ENCODE peak calls at places on chromosomes 7 and 10, in nine cellular contexts. C is prostate gland, E is lower lobe of right lung, U is foreskin fibroblast, L is astrocyte of the cerebellum, F is WERI-Rb-1, G is endothelial cell of umbilical vein, D is AG10803, V is AG04449. J is an unnamed sample.

GRCh38 chr10:110547139-110547761 is 20.2 kb upstream of the SMC3 start:
- DNase-seq in G (peak), E (no peak), V (no peak), L (peak), C (no peak), D (peak), U (no peak), F (no peak), J (peak)

GRCh38 chr7:28448708-28449107 is 36.4 kb downstream of the CREB5 start:
- DNase-seq in D (no peak), V (no peak), C (no peak), U (no peak), G (no peak), F (no peak), L (no peak), E (no peak), J (no peak)

GRCh38 chr7:28957064-28957821 is 887 bp downstream of the TRIL start:
- DNase-seq in G (peak), E (peak), L (no peak), D (no peak), F (peak), C (peak), U (no peak), V (no peak), J (peak)

GRCh38 chr7:48617988-48618387 is 306.4 kb upstream of the CDC14C start:
- DNase-seq in F (no peak), L (no peak), E (no peak), D (no peak), V (no peak), C (no peak), U (no peak), G (no peak), J (no peak)

GRCh38 chr7:114554781-114555537 is 140.3 kb downstream of the FOXP2 start:
- DNase-seq in G (no peak), U (no peak), D (peak), E (no peak), F (no peak), L (no peak), V (no peak), C (no peak), J (peak)

GRCh38 chr7:46522354-46522906 is 601.4 kb upstream of the IGFBP3 start:
- DNase-seq in F (no peak), L (no peak), G (no peak), U (no peak), V (no peak), D (no peak), C (no peak), E (no peak), J (no peak)

GRCh38 chr10:50063100-50063499 is 4.7 kb upstream of the WASHC2A start:
- DNase-seq in F (no peak), U (no peak), V (no peak), G (no peak), E (no peak), D (no peak), L (no peak), C (no peak), J (no peak)

GRCh38 chr10:35563266-35563891 is 41.8 kb upstream of the GJD4 start:
- DNase-seq in G (peak), C (peak), V (no peak), L (no peak), U (peak), F (peak), E (peak), D (peak), J (peak)

GRCh38 chr10:18737841-18738240 is 78.6 kb downstream of the ARL5B start:
- DNase-seq in C (no peak), L (peak), V (no peak), D (peak), G (no peak), U (peak), F (no peak), E (no peak), J (peak)

GRCh38 chr10:51273572-51273971 is 199.3 kb downstream of the PRKG1 start:
- DNase-seq in E (peak), F (no peak), G (no peak), V (no peak), D (no peak), C (no peak), L (no peak), U (no peak), J (no peak)

GRCh38 chr10:23331567-23332290 is 12.9 kb downstream of the C10orf67 start:
- DNase-seq in D (peak), C (no peak), L (no peak), F (no peak), E (no peak), V (peak), G (peak), U (peak), J (peak)

GRCh38 chr10:13651969-13652720 is 65.4 kb downstream of the PRPF18 start:
- DNase-seq in E (no peak), D (no peak), G (no peak), F (no peak), U (no peak), L (no peak), C (no peak), V (no peak), J (no peak)

GRCh38 chr7:31002256-31002655 is 38.5 kb downstream of the GHRHR start:
- DNase-seq in E (no peak), G (no peak), V (no peak), U (peak), F (no peak), C (no peak), D (peak), L (no peak), J (peak)

GRCh38 chr10:103651783-103652476 is 158.4 kb downstream of the NEURL1 start:
- DNase-seq in U (no peak), F (no peak), E (no peak), C (no peak), G (no peak), L (no peak), V (no peak), D (no peak), J (no peak)

GRCh38 chr10:124875596-124875995 is 66.3 kb upstream of the ZRANB1 start:
- DNase-seq in E (peak), V (no peak), F (no peak), C (no peak), L (peak), G (peak), D (peak), U (peak), J (peak)

GRCh38 chr10:102701272-102701671 is 12.9 kb downstream of the ARL3 start:
- DNase-seq in D (no peak), V (no peak), U (no peak), E (no peak), C (no peak), G (no peak), F (no peak), L (no peak), J (no peak)

GRCh38 chr10:124280916-124281315 is 137.8 kb downstream of the OAT start:
- DNase-seq in C (no peak), L (no peak), E (no peak), V (no peak), G (no peak), U (no peak), F (no peak), D (no peak), J (no peak)

GRCh38 chr10:84196941-84197340 is 2.6 kb downstream of the CDHR1 start:
- DNase-seq in D (no peak), G (no peak), F (no peak), E (no peak), C (no peak), L (no peak), V (no peak), U (no peak), J (no peak)

GRCh38 chr7:129993275-129993674 is 40.5 kb upstream of the UBE2H start:
- DNase-seq in F (no peak), E (no peak), L (no peak), G (no peak), V (no peak), C (no peak), U (no peak), D (peak), J (no peak)

GRCh38 chr7:55469271-55469681 is 103.0 kb downstream of the VOPP1 start:
- DNase-seq in F (no peak), L (no peak), C (no peak), E (no peak), U (no peak), D (no peak), V (no peak), G (no peak), J (no peak)

GRCh38 chr7:143415696-143416095 is 7.0 kb upstream of the EPHA1 start:
- DNase-seq in D (no peak), F (no peak), C (no peak), E (no peak), V (no peak), G (no peak), L (no peak), U (no peak), J (no peak)

GRCh38 chr10:113359664-113360063 is 193.2 kb upstream of the HABP2 start:
- DNase-seq in V (no peak), D (no peak), C (no peak), F (no peak), L (no peak), U (no peak), E (no peak), G (no peak), J (no peak)

GRCh38 chr7:30112103-30112713 is 22.6 kb upstream of the MTURN start:
- DNase-seq in E (no peak), F (no peak), C (no peak), D (no peak), U (no peak), L (no peak), V (no peak), G (no peak), J (no peak)

GRCh38 chr7:122694697-122695096 is 4.2 kb downstream of the RNF133 start:
- DNase-seq in E (no peak), D (no peak), L (no peak), G (no peak), V (no peak), F (no peak), U (no peak), C (no peak), J (no peak)

GRCh38 chr10:75097666-75098285 is 13.7 kb upstream of the SAMD8 start:
- DNase-seq in U (peak), E (no peak), C (no peak), F (peak), L (no peak), G (no peak), V (no peak), D (peak), J (peak)

GRCh38 chr10:106571216-106571954 is 593.1 kb downstream of the SORCS1 start:
- DNase-seq in G (no peak), F (peak), D (peak), E (no peak), L (no peak), C (no peak), U (peak), V (no peak), J (peak)

GRCh38 chr10:60114765-60115586 is 208.6 kb upstream of the CCDC6 start:
- DNase-seq in U (peak), D (peak), E (no peak), L (peak), G (peak), V (peak), F (no peak), C (no peak), J (peak)

GRCh38 chr10:8416755-8417154 is 362.3 kb downstream of the GATA3 start:
- DNase-seq in L (no peak), V (no peak), D (no peak), G (no peak), C (no peak), E (no peak), U (no peak), F (no peak), J (no peak)

GRCh38 chr10:104321226-104321625 is 17.0 kb downstream of the ITPRIP start:
- DNase-seq in G (no peak), C (no peak), U (no peak), L (no peak), F (no peak), V (no peak), E (no peak), D (no peak), J (no peak)

DNA sequence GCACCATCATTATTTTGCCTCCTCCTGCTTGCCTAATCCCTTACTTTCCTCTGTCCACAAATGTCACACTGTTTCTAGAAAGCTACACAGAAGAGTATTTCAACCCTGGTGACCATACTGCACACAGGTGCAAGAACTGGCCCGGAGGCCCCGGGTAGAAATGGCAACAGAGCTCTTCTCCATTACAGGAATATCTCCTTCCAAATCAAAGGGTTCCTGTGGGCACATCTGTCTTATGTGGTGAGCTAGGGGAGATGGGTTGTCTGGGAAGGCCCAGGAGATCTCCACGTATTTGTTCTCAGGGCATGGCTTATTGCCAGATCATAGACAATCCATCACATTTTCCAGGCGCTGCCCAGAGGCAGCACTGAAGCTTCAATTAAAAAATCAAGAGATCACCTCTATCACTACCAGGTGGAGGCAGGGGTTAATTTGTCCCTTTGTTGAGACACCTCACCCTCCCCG is 5.3 kb upstream of the HOXA11 start:
- DNase-seq in V (no peak), L (no peak), E (no peak), C (peak), F (no peak), D (no peak), G (no peak), U (peak), J (no peak)
- H3K4me3 ChIP-seq in V (no peak), L (no peak), E (no peak), C (peak), F (no peak), D (no peak), G (no peak), U (peak), J (no peak)

GRCh38 chr7:68306692-68307107 is 1291.6 kb upstream of the AUTS2 start:
- DNase-seq in U (no peak), V (no peak), C (no peak), F (no peak), G (no peak), L (no peak), E (no peak), D (no peak), J (no peak)
- TF ChIP-seq CTCF in U (no peak), V (no peak), C (no peak), F (no peak), G (no peak), L (no peak), E (no peak), D (no peak), J (no peak)

GRCh38 chr7:157687845-157688244 is 351.0 kb downstream of the DNAJB6 start:
- DNase-seq in E (no peak), U (no peak), V (no peak), C (no peak), F (no peak), G (no peak), L (no peak), D (no peak), J (no peak)

GRCh38 chr7:157688439-157689268 is 351.9 kb downstream of the DNAJB6 start:
- DNase-seq in U (no peak), V (no peak), C (no peak), D (no peak), G (no peak), L (no peak), F (peak), E (no peak), J (no peak)

GRCh38 chr7:157690058-157690832 is 353.4 kb downstream of the DNAJB6 start:
- DNase-seq in L (no peak), U (peak), V (no peak), F (peak), D (no peak), C (no peak), G (no peak), E (no peak), J (no peak)

GRCh38 chr7:157690833-157691382 is 354.1 kb downstream of the DNAJB6 start:
- DNase-seq in V (no peak), D (peak), F (peak), U (peak), E (no peak), L (peak), G (peak), C (peak), J (peak)

DNA sequence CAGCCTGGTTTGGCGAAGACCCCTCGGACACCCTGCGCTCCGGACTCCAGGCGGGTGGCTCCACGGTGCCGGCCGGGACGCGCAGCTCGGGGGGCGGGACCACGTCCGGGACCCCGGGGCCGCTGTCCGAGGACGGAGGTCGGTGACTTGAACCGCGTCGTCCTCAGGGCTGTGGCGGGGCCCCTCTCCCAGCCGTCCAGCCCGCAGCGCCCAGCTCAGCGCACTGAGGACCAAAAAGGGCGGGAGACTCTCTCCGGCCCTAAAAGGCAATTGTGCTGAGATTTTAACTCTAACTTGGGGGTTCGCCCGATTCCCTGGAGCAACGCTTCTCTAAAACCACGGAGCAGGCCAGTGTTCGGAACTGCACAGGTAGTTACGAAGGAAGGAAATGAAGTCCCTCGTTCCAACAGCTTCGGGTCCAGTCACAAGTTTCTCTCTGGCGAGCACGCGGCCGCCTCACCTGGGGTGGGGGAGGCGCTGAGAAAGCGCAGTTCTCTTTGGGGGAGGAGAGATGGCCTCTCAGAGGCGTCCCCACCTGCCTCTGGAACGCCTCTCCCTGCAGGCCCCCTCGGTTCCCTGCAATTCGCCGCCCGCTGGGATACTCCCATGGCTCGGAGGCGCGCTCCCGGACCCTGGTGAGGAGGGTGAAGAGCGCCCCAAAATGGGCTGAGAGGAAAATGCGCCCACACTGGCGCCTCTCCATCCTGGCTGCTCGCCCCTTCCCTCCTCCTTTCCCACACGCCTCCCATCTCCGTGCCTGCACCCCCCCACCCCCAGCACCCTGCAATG is 352.7 kb downstream of the DNAJB6 start:
- DNase-seq in C (no peak), F (peak), G (no peak), L (no peak), E (no peak), D (no peak), U (no peak), V (no peak), J (no peak)
- H3K4me3 ChIP-seq in C (no peak), F (peak), G (no peak), L (peak), E (peak), D (no peak), U (no peak), V (no peak), J (peak)

DNA sequence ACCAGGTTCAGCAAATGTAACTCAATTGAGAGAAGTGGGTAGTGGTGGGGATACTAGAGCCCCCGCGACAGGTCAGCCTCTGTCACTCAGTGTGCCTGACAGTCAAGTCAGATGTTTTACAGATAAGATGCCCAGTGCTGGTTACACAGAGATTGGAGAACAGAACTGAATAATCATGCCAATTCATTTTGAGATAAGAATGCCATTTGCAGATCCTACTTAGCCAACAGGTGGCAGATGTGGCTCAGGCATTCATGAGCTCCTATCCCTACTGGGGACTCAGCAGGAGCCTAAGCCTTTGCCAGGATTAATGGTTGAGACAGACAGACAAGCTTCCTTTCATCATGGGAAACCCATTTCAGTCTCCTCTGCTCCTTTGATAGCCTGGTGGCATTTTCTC is 137.8 kb downstream of the MAPK8 start:
- DNase-seq in C (no peak), V (no peak), U (no peak), D (peak), E (no peak), L (peak), G (peak), F (peak), J (peak)
- TF ChIP-seq CTCF in C (no peak), V (peak), U (peak), D (peak), E (no peak), L (peak), G (peak), F (peak), J (peak)

GRCh38 chr10:131742371-131743000 is 158.3 kb upstream of the PPP2R2D start:
- DNase-seq in V (no peak), U (no peak), C (no peak), E (no peak), L (no peak), D (no peak), F (no peak), G (no peak), J (no peak)
- H3K4me3 ChIP-seq in V (no peak), U (no peak), C (no peak), E (no peak), L (no peak), D (no peak), F (no peak), G (no peak), J (no peak)

DNA sequence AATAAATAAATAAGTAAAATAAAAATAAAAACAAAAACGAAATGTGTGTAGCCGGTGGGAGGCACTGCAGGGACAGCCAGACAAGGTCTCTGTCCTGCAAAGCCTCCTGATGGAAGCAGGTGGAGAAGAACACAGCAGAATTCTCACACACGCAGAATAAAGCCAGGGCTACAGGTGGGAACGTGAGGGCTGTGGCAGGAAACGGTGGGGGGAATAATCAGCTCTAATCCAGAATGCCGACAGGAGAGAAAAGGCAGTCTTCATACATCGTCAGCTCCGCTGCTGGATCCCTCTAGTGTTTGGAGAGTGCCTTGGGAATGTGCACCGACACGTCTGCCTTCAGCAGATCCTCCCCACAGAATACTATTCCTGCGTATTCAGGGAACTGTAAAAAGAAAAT is 6.8 kb upstream of the SNX8 start:
- DNase-seq in F (peak), D (peak), V (no peak), C (peak), U (no peak), L (no peak), E (no peak), G (no peak), J (no peak)
- TF ChIP-seq CTCF in F (peak), D (peak), V (peak), C (no peak), U (peak), L (peak), E (no peak), G (no peak), J (peak)

DNA sequence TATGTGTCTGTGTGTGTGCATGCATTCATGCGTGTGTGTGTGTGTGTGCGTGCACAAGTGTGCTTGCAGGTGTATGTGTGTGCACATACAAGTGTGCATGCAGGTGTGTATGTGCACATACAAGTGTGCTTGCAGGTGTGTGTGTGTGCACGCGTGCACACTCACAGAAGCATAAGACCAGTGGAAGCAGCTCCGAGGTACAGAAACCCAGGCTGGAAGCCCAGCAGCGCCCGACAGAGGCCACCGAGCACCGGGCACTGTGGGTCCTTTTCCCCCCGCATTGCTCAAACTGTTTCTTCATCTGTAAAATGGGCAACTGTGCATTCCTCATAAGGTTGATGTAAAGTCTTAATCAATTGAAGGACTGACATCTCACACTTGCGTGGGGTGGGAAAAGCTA is 243.3 kb upstream of the TCERG1L start:
- DNase-seq in C (no peak), U (no peak), V (no peak), E (no peak), D (no peak), G (no peak), F (no peak), L (no peak), J (no peak)
- H3K4me3 ChIP-seq in C (no peak), U (no peak), V (no peak), E (no peak), D (no peak), G (no peak), F (no peak), L (no peak), J (no peak)

J was measured in astrocyte of the spinal cord.